ENCODE peak calls at places on chromosome 17, in nine cellular contexts. H is WERI-Rb-1, T is endodermal cell, X is neural progenitor cell, Z is heart left ventricle, D is OCI-LY7, A is brain microvascular endothelial cell, R is lung, F is A673. J is an unnamed sample.

GRCh38 chr17:48871551-48872351 is 20.8 kb upstream of the ATP5MC1 start:
- DNase-seq in H (peak; percentile 86), T (peak; percentile 58), X (no peak), Z (peak; percentile 33), D (no peak), A (no peak), R (no peak), F (no peak), J (peak; percentile 57)

GRCh38 chr17:57861737-57862409 is 12.0 kb upstream of the MRPS23 start:
- DNase-seq in H (peak; percentile 7), T (peak; percentile 85), X (peak; percentile 68), Z (peak; percentile 75), D (no peak), A (no peak), R (peak; percentile 66), F (no peak), J (peak; percentile 75)

GRCh38 chr17:64278614-64279013 is 15.6 kb upstream of the TEX2 start:
- DNase-seq in H (no peak), T (peak; percentile 59), X (no peak), Z (no peak), D (peak; percentile 36), A (no peak), R (no peak), F (no peak), J (no peak)

GRCh38 chr17:83181991-83182619 is 102.7 kb downstream of the METRNL start:
- DNase-seq in H (peak; percentile 11), T (peak; percentile 35), X (no peak), Z (no peak), D (no peak), A (no peak), R (no peak), F (no peak), J (no peak)

GRCh38 chr17:50608700-50609375 is 25.8 kb upstream of the ABCC3 start:
- DNase-seq in H (peak; percentile 82), T (no peak), X (peak; percentile 45), Z (no peak), D (no peak), A (no peak), R (no peak), F (no peak), J (no peak)

GRCh38 chr17:74454197-74455024 is 12.0 kb upstream of the CD300A start:
- DNase-seq in H (peak; percentile 97), T (peak; percentile 80), X (peak; percentile 38), Z (peak; percentile 96), D (peak; percentile 48), A (peak; percentile 55), R (no peak), F (peak; percentile 94), J (peak; percentile 90)

GRCh38 chr17:73369126-73369525 is 57.3 kb upstream of the CDC42EP4 start:
- DNase-seq in H (peak; percentile 87), T (no peak), X (no peak), Z (no peak), D (no peak), A (no peak), R (no peak), F (no peak), J (no peak)

GRCh38 chr17:34578656-34579016 is 746 bp upstream of the TMEM132E start:
- DNase-seq in H (no peak), T (no peak), X (no peak), Z (no peak), D (no peak), A (no peak), R (no peak), F (no peak), J (no peak)

GRCh38 chr17:7439462-7440112 is at the start of gene FGF11:
- DNase-seq in H (no peak), T (peak; percentile 76), X (peak; percentile 56), Z (no peak), D (no peak), A (no peak), R (no peak), F (no peak), J (no peak)

GRCh38 chr17:7438656-7439460 is 454 bp upstream of the FGF11 start:
- DNase-seq in H (no peak), T (no peak), X (no peak), Z (no peak), D (no peak), A (no peak), R (no peak), F (no peak), J (no peak)

GRCh38 chr17:7436556-7437368 is 1.5 kb downstream of the TMEM102 start:
- DNase-seq in H (peak; percentile 81), T (peak; percentile 98), X (peak; percentile 96), Z (peak; percentile 80), D (peak; percentile 91), A (no peak), R (peak; percentile 76), F (peak; percentile 92), J (peak; percentile 75)

GRCh38 chr17:7437369-7437863 is 1.9 kb upstream of the FGF11 start:
- DNase-seq in H (no peak), T (peak; percentile 73), X (no peak), Z (no peak), D (no peak), A (no peak), R (no peak), F (no peak), J (no peak)

GRCh38 chr17:7438050-7438614 is 1.2 kb upstream of the FGF11 start:
- DNase-seq in H (peak; percentile 77), T (peak; percentile 93), X (peak; percentile 88), Z (peak; percentile 81), D (peak; percentile 29), A (no peak), R (peak; percentile 69), F (peak; percentile 90), J (peak; percentile 54)
- H3K27ac ChIP-seq in H (no peak overlapping the region), T (no peak overlapping the region), X (no peak overlapping the region), Z (no peak overlapping the region), D (no peak overlapping the region), A (no peak overlapping the region), R (no peak overlapping the region), F (peak overlapping the region; percentile 41), J (peak overlapping the region; percentile 41)

DNA sequence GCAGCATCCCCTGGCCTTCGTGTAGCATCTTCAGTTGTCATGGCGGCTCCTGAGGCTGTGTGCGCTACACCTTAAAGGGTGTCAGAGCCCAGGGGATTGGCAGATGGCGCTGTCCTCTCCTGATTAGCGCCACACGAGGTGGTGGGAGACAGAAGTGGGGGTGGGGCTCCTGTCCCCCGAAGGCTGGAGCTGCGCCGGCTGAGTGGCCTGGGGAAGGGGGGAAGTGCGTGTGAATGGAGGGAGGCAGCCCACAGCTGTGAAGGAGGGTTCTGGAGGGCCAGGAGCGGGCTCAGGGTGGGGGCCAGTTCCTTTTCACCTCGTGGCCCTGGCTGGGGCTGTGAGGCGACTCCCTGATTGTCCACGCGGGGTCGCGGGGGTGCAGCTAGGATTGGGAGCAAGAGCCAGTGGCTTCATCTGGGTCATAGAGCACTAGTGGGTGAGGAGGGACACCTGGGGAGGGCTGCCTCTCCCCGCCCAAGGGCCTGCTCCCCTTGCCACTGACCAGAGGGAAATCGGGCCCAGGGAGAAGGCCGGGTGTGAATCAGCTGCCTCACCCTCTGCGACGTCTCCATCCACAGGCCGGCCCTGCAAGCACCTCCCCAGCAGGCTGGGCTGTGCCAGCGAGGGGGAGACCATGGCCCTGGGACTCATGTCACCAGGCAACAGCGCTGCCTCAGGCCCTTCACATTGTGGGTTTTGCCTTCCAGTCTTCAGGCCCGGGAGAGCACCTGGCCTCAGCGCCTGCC is 14.1 kb downstream of the BAHCC1 start:
- DNase-seq in H (peak; percentile 94), T (peak; percentile 86), X (peak; percentile 75), Z (no peak), D (peak; percentile 35), A (no peak), R (no peak), F (no peak), J (no peak)
- TF ChIP-seq CTCF in H (peak; percentile 83), T (peak; percentile 53), X (peak; percentile 51), Z (no peak), D (peak; percentile 57), A (no peak), R (no peak), F (peak; percentile 39), J (no peak)

GRCh38 chr17:10196936-10197335 is 1.5 kb downstream of the GAS7 start:
- DNase-seq in H (no peak), T (no peak), X (no peak), Z (no peak), D (no peak), A (no peak), R (no peak), F (no peak), J (no peak)

GRCh38 chr17:10200016-10200415 is 1.6 kb upstream of the GAS7 start:
- DNase-seq in H (no peak), T (no peak), X (no peak), Z (no peak), D (no peak), A (no peak), R (no peak), F (no peak), J (no peak)

GRCh38 chr17:10197362-10197720 is 1.1 kb downstream of the GAS7 start:
- DNase-seq in H (no peak), T (peak; percentile 73), X (peak; percentile 49), Z (peak; percentile 57), D (no peak), A (no peak), R (no peak), F (no peak), J (peak; percentile 25)

GRCh38 chr17:10197721-10198508 is 491 bp downstream of the GAS7 start:
- DNase-seq in H (no peak), T (peak; percentile 80), X (peak; percentile 53), Z (no peak), D (no peak), A (no peak), R (no peak), F (no peak), J (no peak)

GRCh38 chr17:10198509-10199249 is at the start of gene GAS7:
- DNase-seq in H (peak; percentile 68), T (peak; percentile 96), X (peak; percentile 91), Z (peak; percentile 78), D (no peak), A (no peak), R (no peak), F (peak; percentile 63), J (peak; percentile 78)
- H3K4me3 ChIP-seq in H (peak within 1 kb of the TSS; percentile 44), T (peak within 1 kb of the TSS; percentile 79), X (peak within 1 kb of the TSS; percentile 78), Z (peak within 1 kb of the TSS; percentile 77), D (no peak within 1 kb of the TSS), A (peak within 1 kb of the TSS; percentile 50), R (peak within 1 kb of the TSS; percentile 45), F (peak within 1 kb of the TSS; percentile 49), J (peak within 1 kb of the TSS; percentile 81)

GRCh38 chr17:18016426-18016825 is 22.5 kb downstream of the ATPAF2 start:
- DNase-seq in H (no peak), T (no peak), X (no peak), Z (no peak), D (no peak), A (no peak), R (no peak), F (no peak), J (no peak)

GRCh38 chr17:18020971-18021370 is 18.0 kb downstream of the ATPAF2 start:
- DNase-seq in H (no peak), T (no peak), X (no peak), Z (no peak), D (no peak), A (no peak), R (no peak), F (no peak), J (no peak)

GRCh38 chr17:18018411-18018921 is 20.5 kb downstream of the ATPAF2 start:
- DNase-seq in H (no peak), T (peak; percentile 43), X (no peak), Z (no peak), D (no peak), A (no peak), R (no peak), F (no peak), J (no peak)

GRCh38 chr17:18015603-18016002 is 23.4 kb downstream of the ATPAF2 start:
- DNase-seq in H (no peak), T (no peak), X (no peak), Z (no peak), D (no peak), A (no peak), R (no peak), F (no peak), J (no peak)

GRCh38 chr17:18017958-18018357 is 21.0 kb downstream of the ATPAF2 start:
- DNase-seq in H (no peak), T (no peak), X (no peak), Z (no peak), D (no peak), A (peak; percentile 77), R (no peak), F (no peak), J (no peak)
- H3K27ac ChIP-seq in H (no peak overlapping the region), T (no peak overlapping the region), X (no peak overlapping the region), Z (peak overlapping the region; percentile 93), D (no peak overlapping the region), A (no peak overlapping the region), R (no peak overlapping the region), F (no peak overlapping the region), J (no peak overlapping the region)

J was measured in uterus.